ENCODE peak calls at places on chromosomes 7 and 10, in five cellular contexts. M, K, T, B and Z are unnamed samples.

GRCh38 chr10:6027929-6028328 is 34.2 kb downstream of the IL2RA start:
- DNase-seq in B (no peak), T (no peak), M (no peak), K (no peak), Z (peak; percentile 1)

GRCh38 chr10:103884681-103885139 is 29.3 kb upstream of the SH3PXD2A start:
- DNase-seq in M (no peak), K (no peak), T (no peak), B (peak; percentile 45), Z (peak; percentile 63)

GRCh38 chr7:5420108-5420840 is 3.4 kb downstream of the TNRC18 start:
- DNase-seq in M (peak; percentile 49), T (no peak), B (no peak), K (peak; percentile 30), Z (peak; percentile 73)

GRCh38 chr7:106358103-106358663 is 73.4 kb upstream of the NAMPT start:
- DNase-seq in B (peak; percentile 30), T (no peak), K (no peak), M (no peak), Z (no peak)

GRCh38 chr10:126921974-126922525 is 16.8 kb downstream of the DOCK1 start:
- DNase-seq in M (no peak), T (peak; percentile 66), K (no peak), B (no peak), Z (no peak)

GRCh38 chr10:117830832-117831231 is 215.9 kb downstream of the RAB11FIP2 start:
- DNase-seq in T (no peak), K (peak; percentile 33), B (peak; percentile 37), M (no peak), Z (peak; percentile 63)

GRCh38 chr7:158494643-158495042 is 93.0 kb downstream of the PTPRN2 start:
- DNase-seq in M (no peak), B (no peak), T (no peak), K (no peak), Z (no peak)

GRCh38 chr7:47557317-47557985 is 24.5 kb downstream of the TNS3 start:
- DNase-seq in M (no peak), K (no peak), T (no peak), B (no peak), Z (no peak)

GRCh38 chr7:24059775-24060174 is 224.2 kb upstream of the NPY start:
- DNase-seq in M (no peak), K (no peak), B (no peak), T (no peak), Z (peak; percentile 57)

GRCh38 chr7:38220452-38220851 is 42.4 kb downstream of the STARD3NL start:
- DNase-seq in M (no peak), K (no peak), B (peak; percentile 17), T (no peak), Z (no peak)

GRCh38 chr10:17229016-17229716 is 1.1 kb downstream of the VIM start:
- DNase-seq in B (peak; percentile 56), K (peak; percentile 77), T (peak; percentile 96), M (peak; percentile 94), Z (no peak)

GRCh38 chr10:3357729-3358128 is 185.1 kb upstream of the PITRM1 start:
- DNase-seq in B (no peak), T (peak; percentile 58), M (no peak), K (no peak), Z (no peak)

GRCh38 chr7:12124028-12124427 is 87.1 kb upstream of the TMEM106B start:
- DNase-seq in K (no peak), B (no peak), T (no peak), M (no peak), Z (no peak)

GRCh38 chr10:78523453-78523852 is 489.8 kb downstream of the RPS24 start:
- DNase-seq in T (no peak), B (no peak), M (no peak), K (no peak), Z (no peak)

GRCh38 chr7:67913604-67914003 is 917.0 kb downstream of the TYW1 start:
- DNase-seq in B (no peak), M (no peak), T (no peak), K (no peak), Z (no peak)

GRCh38 chr10:71222541-71223364 is 10.4 kb downstream of the UNC5B start:
- DNase-seq in B (peak; percentile 12), K (no peak), T (no peak), M (no peak), Z (no peak)

GRCh38 chr7:121344093-121344492 is 15.3 kb downstream of the WNT16 start:
- DNase-seq in K (no peak), B (no peak), M (no peak), T (no peak), Z (no peak)

GRCh38 chr10:46052057-46052790 is 6.2 kb upstream of the MSMB start:
- DNase-seq in K (no peak), T (no peak), B (no peak), M (no peak), Z (no peak)

GRCh38 chr10:132697568-132698200 is 88.3 kb downstream of the NKX6-2 start:
- DNase-seq in T (peak; percentile 28), K (no peak), M (no peak), B (no peak), Z (peak; percentile 25)

GRCh38 chr7:92421676-92422435 is 25.4 kb upstream of the GATAD1 start:
- DNase-seq in T (no peak), K (no peak), M (no peak), B (peak; percentile 65), Z (no peak)

GRCh38 chr7:86643478-86644281 is at the start of gene GRM3:
- DNase-seq in M (peak; percentile 29), B (no peak), T (no peak), K (no peak), Z (peak; percentile 89)

GRCh38 chr7:148803094-148803493 is 81.0 kb downstream of the EZH2 start:
- DNase-seq in B (no peak), T (no peak), M (no peak), K (no peak), Z (no peak)

GRCh38 chr7:142018154-142018553 is 22.5 kb downstream of the MGAM start:
- DNase-seq in B (no peak), T (no peak), M (no peak), K (no peak), Z (no peak)

GRCh38 chr7:48390381-48391327 is 219.4 kb downstream of the ABCA13 start:
- DNase-seq in K (no peak), M (peak; percentile 31), T (peak; percentile 73), B (no peak), Z (no peak)

GRCh38 chr10:72784551-72785421 is 92.8 kb downstream of the MCU start:
- DNase-seq in T (peak; percentile 75), B (no peak), M (peak; percentile 75), K (no peak), Z (peak; percentile 62)

GRCh38 chr10:117391436-117392205 is 16.4 kb upstream of the PDZD8 start:
- DNase-seq in M (peak; percentile 41), K (no peak), B (no peak), T (no peak), Z (no peak)

GRCh38 chr7:8441602-8442294 is 8.3 kb downstream of the NXPH1 start:
- DNase-seq in B (no peak), T (no peak), K (no peak), M (no peak), Z (peak; percentile 50)

GRCh38 chr10:128902031-128902710 is 564.9 kb upstream of the MGMT start:
- DNase-seq in M (no peak), T (no peak), B (no peak), K (no peak), Z (no peak)

GRCh38 chr10:127151981-127152699 is 44.3 kb downstream of the INSYN2A start:
- DNase-seq in T (no peak), K (no peak), B (no peak), M (peak; percentile 44), Z (no peak)